ENCODE peak calls at places on chromosomes 4 and X, in seven cellular contexts. E is testis, T is K562, S is endothelial cell of umbilical vein, U is A549, K is suprapubic skin, L is uterus. F is an unnamed sample.

GRCh38 chrX:87006561-87006960 is 511.0 kb upstream of the KLHL4 start:
- DNase-seq in S (no peak), L (no peak), E (no peak), T (no peak), U (no peak), K (no peak), F (no peak)

GRCh38 chr4:114225462-114225861 is 246.0 kb upstream of the ARSJ start:
- DNase-seq in E (no peak), S (no peak), T (no peak), U (no peak), L (no peak), K (no peak), F (no peak)

GRCh38 chr4:150337709-150338108 is 244.2 kb upstream of the MAB21L2 start:
- DNase-seq in K (no peak), S (no peak), T (no peak), L (no peak), U (no peak), E (no peak), F (no peak)

GRCh38 chrX:24990585-24990984 is 25.2 kb downstream of the ARX start:
- DNase-seq in E (no peak), L (no peak), T (no peak), K (no peak), S (no peak), U (no peak), F (no peak)

GRCh38 chr4:101367201-101367600 is 19.9 kb upstream of the PPP3CA start:
- DNase-seq in T (no peak), K (no peak), S (no peak), E (no peak), U (peak), L (no peak), F (no peak)

GRCh38 chr4:26861434-26862186 is 969 bp downstream of the STIM2 start:
- DNase-seq in K (peak), E (peak), U (peak), S (peak), L (peak), T (peak), F (peak)

GRCh38 chrX:53116101-53116500 is 22.2 kb downstream of the KANTR start:
- DNase-seq in K (no peak), T (no peak), U (no peak), S (no peak), E (peak), L (no peak), F (no peak)

GRCh38 chr4:82780398-82781231 is 18.0 kb downstream of the SCD5 start:
- DNase-seq in K (peak), T (no peak), E (peak), L (peak), S (peak), U (peak), F (peak)

GRCh38 chrX:41956027-41956426 is 32.7 kb upstream of the CASK start:
- DNase-seq in K (no peak), U (no peak), T (peak), S (no peak), E (no peak), L (no peak), F (no peak)

GRCh38 chr4:98466868-98467599 is 191.4 kb downstream of the TSPAN5 start:
- DNase-seq in K (no peak), T (no peak), S (no peak), U (no peak), L (no peak), E (no peak), F (peak)

GRCh38 chr4:1579834-1580686 is 104.1 kb downstream of the FAM53A start:
- DNase-seq in T (peak), S (peak), L (no peak), K (peak), U (peak), E (peak), F (peak)
- TF ChIP-seq POLR2A in T (peak), S (peak), L (peak), K (no peak), U (peak), E (no peak), F (no peak)

GRCh38 chr4:8472689-8473197 is 32.2 kb downstream of the TRMT44 start:
- DNase-seq in U (no peak), K (no peak), E (peak), S (no peak), L (peak), T (no peak), F (no peak)

GRCh38 chr4:8474856-8475255 is 34.3 kb downstream of the TRMT44 start:
- DNase-seq in E (no peak), L (no peak), S (no peak), U (no peak), K (no peak), T (no peak), F (no peak)

GRCh38 chr4:8473920-8474590 is 33.5 kb downstream of the TRMT44 start:
- DNase-seq in E (no peak), U (no peak), S (no peak), L (no peak), K (no peak), T (no peak), F (no peak)

GRCh38 chr4:8472166-8472688 is 31.6 kb downstream of the TRMT44 start:
- DNase-seq in K (no peak), E (no peak), L (no peak), S (no peak), U (no peak), T (no peak), F (no peak)

GRCh38 chr4:8473198-8473919 is 32.8 kb downstream of the TRMT44 start:
- DNase-seq in K (no peak), U (no peak), E (no peak), T (no peak), S (no peak), L (peak), F (no peak)
- TF ChIP-seq CTCF in K (no peak), U (no peak), E (no peak), T (no peak), S (no peak), L (peak), F (no peak)

DNA sequence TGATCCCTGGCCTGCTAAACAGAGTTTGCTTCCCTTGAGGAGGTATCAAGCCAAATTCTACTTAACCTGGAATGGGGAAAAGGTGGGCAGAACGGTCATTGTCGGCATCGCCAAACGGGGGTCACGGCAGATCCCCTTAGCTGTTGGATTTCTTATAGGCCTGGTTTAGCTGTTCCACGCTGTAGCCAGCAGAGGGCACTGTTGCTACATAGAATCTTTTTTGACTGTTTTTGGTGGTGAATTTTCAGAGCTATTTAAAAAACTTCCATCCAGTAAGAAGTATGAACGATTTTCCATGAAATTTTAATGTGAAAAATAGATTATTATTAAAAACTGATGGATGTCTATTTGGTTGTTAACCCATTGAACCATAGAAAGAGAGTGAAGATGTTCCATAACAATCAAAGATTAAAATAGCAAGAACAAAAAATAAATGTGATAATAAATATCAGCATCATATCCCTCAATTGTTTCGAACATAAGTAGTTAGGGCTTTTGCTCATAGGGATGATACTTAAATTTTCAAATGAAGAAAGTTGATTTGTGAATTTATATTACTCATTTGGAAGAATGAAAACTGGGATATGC is 56.6 kb downstream of the LINC00632 start:
- DNase-seq in E (peak), L (peak), U (peak), S (peak), T (peak), K (peak), F (no peak)
- H3K4me3 ChIP-seq in E (no peak), L (no peak), U (peak), S (no peak), T (no peak), K (peak), F (no peak)

DNA sequence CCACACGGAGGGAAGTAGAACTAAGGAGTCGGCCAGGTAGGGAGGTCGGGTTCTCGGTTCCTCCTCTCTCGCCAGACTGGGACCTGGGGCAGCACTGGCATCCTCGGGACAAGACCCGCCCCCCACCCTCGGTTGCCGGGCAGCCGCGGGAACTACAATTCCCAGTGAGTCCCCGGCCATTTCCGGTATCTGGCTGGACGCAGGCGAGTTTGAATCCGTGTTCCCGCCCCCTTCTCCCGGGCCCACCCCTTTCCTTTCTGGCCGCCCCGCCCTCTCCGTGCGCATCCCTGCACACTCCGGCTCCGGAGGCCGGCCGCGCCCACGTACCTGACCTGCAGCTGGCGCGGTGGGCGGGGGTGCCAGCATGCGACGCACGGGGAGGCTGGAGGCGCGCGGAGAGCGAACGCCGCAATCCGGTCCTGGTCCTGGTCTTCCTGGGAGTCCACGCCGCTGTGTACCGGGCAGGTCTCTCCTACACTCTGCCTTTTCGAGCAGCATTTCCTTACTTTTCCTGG is 10.2 kb upstream of the DLG3 start:
- DNase-seq in K (peak), U (peak), L (peak), S (peak), T (peak), E (peak), F (peak)
- TF ChIP-seq POLR2A in K (no peak), U (peak), L (peak), S (no peak), T (no peak), E (no peak), F (no peak)

GRCh38 chr4:99572527-99573240 is 1.9 kb upstream of the MTTP start:
- DNase-seq in S (no peak), E (no peak), L (no peak), K (no peak), T (no peak), U (no peak), F (no peak)

GRCh38 chr4:99574530-99575314 is at the start of gene MTTP:
- DNase-seq in S (no peak), L (no peak), T (no peak), K (no peak), E (no peak), U (no peak), F (no peak)

GRCh38 chr4:99573735-99574368 is 772 bp upstream of the MTTP start:
- DNase-seq in U (no peak), E (no peak), L (no peak), T (no peak), S (no peak), K (no peak), F (no peak)

DNA sequence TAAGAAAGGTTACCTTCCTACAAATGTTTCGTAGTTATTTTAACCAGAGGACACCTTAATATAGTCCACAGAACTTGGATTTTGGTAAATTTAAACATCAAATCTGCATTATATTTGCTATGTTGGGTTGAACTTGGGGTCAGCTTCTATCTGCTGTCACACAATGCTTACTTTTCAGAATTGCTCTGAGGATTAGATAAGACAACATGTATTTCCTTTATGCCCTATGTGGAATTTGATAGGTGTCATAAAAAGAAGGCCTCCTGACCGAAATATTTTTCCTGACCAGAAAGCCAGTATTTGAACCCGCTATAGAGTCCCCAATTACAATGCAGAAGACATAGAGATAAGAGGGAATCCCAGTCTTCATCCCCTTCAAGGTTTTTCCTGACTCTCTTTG is 4.1 kb downstream of the MTTP start:
- DNase-seq in K (no peak), T (no peak), E (no peak), U (no peak), S (no peak), L (no peak), F (no peak)
- TF ChIP-seq CTCF in K (no peak), T (no peak), E (no peak), U (no peak), S (no peak), L (no peak), F (no peak)

GRCh38 chr4:38743866-38744265 is 38.9 kb downstream of the TLR10 start:
- DNase-seq in L (no peak), T (no peak), K (no peak), U (no peak), S (no peak), E (no peak), F (no peak)
- H3K4me3 ChIP-seq in L (no peak), T (no peak), K (no peak), U (no peak), S (no peak), E (no peak), F (no peak)

GRCh38 chr4:72828864-72829263 is 240.7 kb downstream of the COX18 start:
- DNase-seq in T (no peak), L (no peak), E (no peak), U (no peak), K (no peak), S (no peak), F (no peak)
- TF ChIP-seq POLR2A in T (no peak), L (no peak), E (no peak), U (no peak), K (no peak), S (no peak), F (no peak)

GRCh38 chr4:24089831-24090531 is 200.1 kb upstream of the PPARGC1A start:
- DNase-seq in S (no peak), T (no peak), K (no peak), L (no peak), U (no peak), E (no peak), F (no peak)
- TF ChIP-seq CTCF in S (no peak), T (no peak), K (no peak), L (no peak), U (no peak), E (no peak), F (no peak)